ENCODE peak calls at places on chromosomes 6 and 20, in ten cellular contexts. S, F, D, L, G, T, H, C, Q and Y are unnamed samples.

GRCh38 chr20:19922716-19923115 is 94.4 kb upstream of the NAA20 start:
- DNase-seq in S (no peak), F (no peak), D (no peak), L (no peak), G (no peak), T (no peak), H (no peak), C (no peak), Q (no peak), Y (no peak)

GRCh38 chr6:136016228-136017225 is 165.0 kb downstream of the PDE7B start:
- DNase-seq in S (no peak), F (no peak), D (no peak), L (no peak), G (peak; percentile 20), T (no peak), H (no peak), C (no peak), Q (no peak), Y (no peak)

GRCh38 chr6:72911463-72912153 is 289.7 kb downstream of the KCNQ5 start:
- DNase-seq in S (no peak), F (no peak), D (no peak), L (no peak), G (peak; percentile 14), T (no peak), H (no peak), C (no peak), Q (peak; percentile 55), Y (no peak)

GRCh38 chr6:125267806-125268523 is 33.8 kb downstream of the HDDC2 start:
- DNase-seq in S (no peak), F (no peak), D (no peak), L (no peak), G (peak; percentile 4), T (no peak), H (no peak), C (no peak), Q (peak; percentile 34), Y (no peak)

GRCh38 chr6:142300758-142301251 is 1.0 kb upstream of the ADGRG6 start:
- DNase-seq in S (no peak), F (peak; percentile 25), D (no peak), L (no peak), G (peak; percentile 94), T (no peak), H (peak; percentile 73), C (peak; percentile 39), Q (peak; percentile 82), Y (no peak)

GRCh38 chr6:83193747-83194582 is 808 bp downstream of the RWDD2A start:
- DNase-seq in S (peak; percentile 53), F (peak; percentile 57), D (no peak), L (no peak), G (peak; percentile 45), T (peak; percentile 80), H (no peak), C (peak; percentile 73), Q (peak; percentile 33), Y (peak; percentile 48)

GRCh38 chr6:36677753-36678487 is 594 bp upstream of the CDKN1A start:
- DNase-seq in S (no peak), F (no peak), D (no peak), L (no peak), G (no peak), T (no peak), H (no peak), C (no peak), Q (no peak), Y (peak; percentile 61)

GRCh38 chr6:6885521-6886088 is 222.2 kb upstream of the RREB1 start:
- DNase-seq in S (peak; percentile 51), F (peak; percentile 28), D (peak; percentile 21), L (peak; percentile 93), G (no peak), T (peak; percentile 78), H (no peak), C (no peak), Q (no peak), Y (no peak)

GRCh38 chr6:2876210-2877056 is 26.7 kb downstream of the SERPINB9 start:
- DNase-seq in S (no peak), F (peak; percentile 70), D (no peak), L (no peak), G (peak; percentile 68), T (peak; percentile 91), H (peak; percentile 93), C (peak; percentile 68), Q (peak; percentile 90), Y (no peak)

GRCh38 chr6:3669916-3670315 is 81.6 kb downstream of the PXDC1 start:
- DNase-seq in S (no peak), F (no peak), D (no peak), L (no peak), G (no peak), T (no peak), H (no peak), C (no peak), Q (no peak), Y (no peak)

GRCh38 chr20:6765469-6766058 is 1.9 kb upstream of the BMP2 start:
- DNase-seq in S (no peak), F (no peak), D (no peak), L (no peak), G (peak; percentile 72), T (no peak), H (peak; percentile 27), C (no peak), Q (peak; percentile 58), Y (no peak)

GRCh38 chr6:122308074-122308473 is 91.4 kb upstream of the HSF2 start:
- DNase-seq in S (no peak), F (no peak), D (no peak), L (no peak), G (no peak), T (no peak), H (no peak), C (peak; percentile 45), Q (no peak), Y (no peak)
- H3K27ac ChIP-seq in S (no peak overlapping the region), F (no peak overlapping the region), D (no peak overlapping the region), L (no peak overlapping the region), G (no peak overlapping the region), T (no peak overlapping the region), H (no peak overlapping the region), C (peak overlapping the region; percentile 22), Q (no peak overlapping the region), Y (no peak overlapping the region)

GRCh38 chr20:57461726-57462125 is 63.2 kb downstream of the CTCFL start:
- DNase-seq in S (no peak), F (no peak), D (no peak), L (no peak), G (no peak), T (peak; percentile 40), H (no peak), C (no peak), Q (no peak), Y (no peak)
- H3K27me3 ChIP-seq in S (no peaks in the 10 kb centered on the region), F (no peaks in the 10 kb centered on the region), D (no peaks in the 10 kb centered on the region), L (no peaks in the 10 kb centered on the region), G (peaks cover 4% of the 10 kb centered on the region), T (no peaks in the 10 kb centered on the region), H (no peaks in the 10 kb centered on the region), C (no peaks in the 10 kb centered on the region), Q (peaks cover 11% of the 10 kb centered on the region), Y (no peaks in the 10 kb centered on the region)

GRCh38 chr6:32173051-32173727 is 2.7 kb downstream of the AGPAT1 start:
- DNase-seq in S (no peak), F (no peak), D (no peak), L (no peak), G (no peak), T (no peak), H (no peak), C (no peak), Q (no peak), Y (no peak)
- H3K27ac ChIP-seq in S (no peak overlapping the region), F (no peak overlapping the region), D (no peak overlapping the region), L (no peak overlapping the region), G (no peak overlapping the region), T (no peak overlapping the region), H (no peak overlapping the region), C (no peak overlapping the region), Q (no peak overlapping the region), Y (no peak overlapping the region)

DNA sequence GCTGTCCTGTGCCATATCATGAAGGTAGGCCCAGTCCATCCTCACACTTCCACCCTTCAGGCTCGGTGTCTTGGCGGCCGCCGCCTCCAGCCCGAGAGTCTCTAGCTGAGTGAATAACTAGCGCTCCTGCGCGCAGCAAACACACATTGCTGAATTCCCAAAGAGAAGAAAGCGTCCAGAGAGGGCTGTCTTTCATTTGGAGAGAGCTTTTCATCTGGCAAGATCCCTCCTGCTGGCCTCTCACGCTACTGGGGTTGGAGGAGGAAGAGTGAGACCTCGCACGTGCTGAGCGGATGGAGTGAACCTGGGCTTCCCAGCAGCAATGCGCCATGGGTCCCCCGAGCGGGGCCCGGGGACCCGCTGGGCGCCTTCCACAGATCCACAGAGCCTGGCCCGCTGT is 73.2 kb downstream of the NCR2 start:
- DNase-seq in S (no peak), F (no peak), D (no peak), L (no peak), G (no peak), T (no peak), H (no peak), C (no peak), Q (no peak), Y (no peak)
- H3K27me3 ChIP-seq in S (no peaks in the 10 kb centered on the region), F (peaks cover 3% of the 10 kb centered on the region), D (no peaks in the 10 kb centered on the region), L (no peaks in the 10 kb centered on the region), G (peaks cover 55% of the 10 kb centered on the region), T (no peaks in the 10 kb centered on the region), H (peaks cover 65% of the 10 kb centered on the region), C (no peaks in the 10 kb centered on the region), Q (no peaks in the 10 kb centered on the region), Y (no peaks in the 10 kb centered on the region)

GRCh38 chr20:38125157-38126056 is 39.7 kb downstream of the TGM2 start:
- DNase-seq in S (no peak), F (peak; percentile 65), D (peak; percentile 77), L (no peak), G (peak; percentile 64), T (peak; percentile 95), H (peak; percentile 88), C (peak; percentile 82), Q (peak; percentile 73), Y (no peak)

GRCh38 chr20:38127920-38128528 is 37.0 kb downstream of the TGM2 start:
- DNase-seq in S (no peak), F (no peak), D (no peak), L (no peak), G (no peak), T (no peak), H (no peak), C (no peak), Q (no peak), Y (no peak)

GRCh38 chr20:38127011-38127621 is 38.0 kb downstream of the TGM2 start:
- DNase-seq in S (no peak), F (no peak), D (no peak), L (no peak), G (peak; percentile 77), T (no peak), H (peak; percentile 76), C (no peak), Q (peak; percentile 92), Y (no peak)

GRCh38 chr20:38128691-38129090 is 36.4 kb downstream of the TGM2 start:
- DNase-seq in S (no peak), F (no peak), D (peak; percentile 7), L (no peak), G (no peak), T (no peak), H (no peak), C (no peak), Q (no peak), Y (no peak)

GRCh38 chr20:38126146-38126912 is 38.7 kb downstream of the TGM2 start:
- DNase-seq in S (no peak), F (no peak), D (no peak), L (no peak), G (no peak), T (no peak), H (no peak), C (no peak), Q (no peak), Y (no peak)
- H3K27ac ChIP-seq in S (peak overlapping the region; percentile 63), F (peak overlapping the region; percentile 48), D (peak overlapping the region; percentile 85), L (no peak overlapping the region), G (peak overlapping the region; percentile 34), T (peak overlapping the region; percentile 91), H (peak overlapping the region; percentile 72), C (peak overlapping the region; percentile 76), Q (peak overlapping the region; percentile 66), Y (no peak overlapping the region)

GRCh38 chr20:59153355-59153681 is 10.3 kb upstream of the ZNF831 start:
- DNase-seq in S (peak; percentile 73), F (no peak), D (no peak), L (no peak), G (no peak), T (peak; percentile 83), H (no peak), C (peak; percentile 51), Q (no peak), Y (no peak)
- H3K27me3 ChIP-seq in S (no peaks in the 10 kb centered on the region), F (no peaks in the 10 kb centered on the region), D (no peaks in the 10 kb centered on the region), L (no peaks in the 10 kb centered on the region), G (peaks cover 91% of the 10 kb centered on the region), T (no peaks in the 10 kb centered on the region), H (no peaks in the 10 kb centered on the region), C (no peaks in the 10 kb centered on the region), Q (no peaks in the 10 kb centered on the region), Y (no peaks in the 10 kb centered on the region)